ENCODE peak calls at places on chromosome 10, in nine cellular contexts. Y, H, O, N, F, L, E, M and W are unnamed samples.

GRCh38 chr10:131723601-131724530 is 176.9 kb upstream of the PPP2R2D start:
- DNase-seq in Y (no peak), H (no peak), O (peak), N (no peak), F (no peak), L (no peak), E (no peak), M (no peak), W (peak)

GRCh38 chr10:131808370-131808930 is 92.4 kb upstream of the PPP2R2D start:
- DNase-seq in Y (no peak), H (no peak), O (peak), N (no peak), F (no peak), L (no peak), E (no peak), M (no peak), W (no peak)

GRCh38 chr10:132616170-132616994 is 78.8 kb downstream of the INPP5A start:
- DNase-seq in Y (no peak), H (no peak), O (no peak), N (no peak), F (peak), L (peak), E (no peak), M (no peak), W (peak)

GRCh38 chr10:101018600-101019439 is 12.1 kb downstream of the PDZD7 start:
- DNase-seq in Y (peak), H (peak), O (peak), N (peak), F (peak), L (peak), E (peak), M (peak), W (peak)

GRCh38 chr10:86632009-86632800 is 22.1 kb upstream of the OPN4 start:
- DNase-seq in Y (peak), H (no peak), O (no peak), N (no peak), F (peak), L (no peak), E (no peak), M (peak), W (peak)

GRCh38 chr10:119113805-119114732 is 10.2 kb downstream of the DENND10 start:
- DNase-seq in Y (peak), H (no peak), O (no peak), N (peak), F (no peak), L (no peak), E (no peak), M (no peak), W (no peak)

GRCh38 chr10:97400665-97401454 is at the start of gene RRP12:
- DNase-seq in Y (peak), H (peak), O (peak), N (peak), F (peak), L (peak), E (peak), M (peak), W (peak)

GRCh38 chr10:24428410-24428782 is 219.5 kb downstream of the KIAA1217 start:
- DNase-seq in Y (peak), H (peak), O (no peak), N (no peak), F (no peak), L (no peak), E (no peak), M (peak), W (no peak)

GRCh38 chr10:94608530-94608929 is 62.9 kb downstream of the HELLS start:
- DNase-seq in Y (no peak), H (no peak), O (no peak), N (no peak), F (no peak), L (no peak), E (no peak), M (no peak), W (no peak)

GRCh38 chr10:127832456-127832855 is 60.3 kb downstream of the CLRN3 start:
- DNase-seq in Y (no peak), H (no peak), O (no peak), N (no peak), F (no peak), L (no peak), E (no peak), M (no peak), W (peak)

GRCh38 chr10:48468866-48469511 is 135.9 kb downstream of the ARHGAP22 start:
- DNase-seq in Y (no peak), H (no peak), O (peak), N (no peak), F (no peak), L (no peak), E (no peak), M (no peak), W (no peak)

GRCh38 chr10:17756557-17757208 is 4.7 kb downstream of the TMEM236 start:
- DNase-seq in Y (no peak), H (peak), O (no peak), N (no peak), F (no peak), L (no peak), E (no peak), M (no peak), W (no peak)

GRCh38 chr10:23283680-23284079 is 60.9 kb downstream of the C10orf67 start:
- DNase-seq in Y (no peak), H (no peak), O (no peak), N (no peak), F (no peak), L (no peak), E (no peak), M (no peak), W (no peak)

GRCh38 chr10:87658383-87658795 is 1.3 kb upstream of the PAPSS2 start:
- DNase-seq in Y (no peak), H (peak), O (no peak), N (no peak), F (no peak), L (no peak), E (no peak), M (no peak), W (no peak)

GRCh38 chr10:128489324-128490247 is 363.4 kb upstream of the MKI67 start:
- DNase-seq in Y (no peak), H (no peak), O (no peak), N (no peak), F (no peak), L (no peak), E (no peak), M (no peak), W (no peak)

GRCh38 chr10:127853868-127854768 is 38.6 kb downstream of the CLRN3 start:
- DNase-seq in Y (peak), H (peak), O (no peak), N (peak), F (peak), L (peak), E (peak), M (peak), W (peak)

GRCh38 chr10:75211007-75211735 is 575 bp downstream of the VDAC2 start:
- DNase-seq in Y (peak), H (peak), O (no peak), N (peak), F (peak), L (peak), E (no peak), M (peak), W (peak)

GRCh38 chr10:6586501-6586900 is 6.4 kb upstream of the PRKCQ start:
- DNase-seq in Y (no peak), H (no peak), O (no peak), N (no peak), F (peak), L (no peak), E (no peak), M (no peak), W (no peak)

GRCh38 chr10:3339531-3339950 is 167.0 kb upstream of the PITRM1 start:
- DNase-seq in Y (peak), H (no peak), O (no peak), N (no peak), F (no peak), L (no peak), E (no peak), M (no peak), W (peak)

GRCh38 chr10:31808258-31809218 is 120.1 kb downstream of the ARHGAP12 start:
- DNase-seq in Y (peak), H (peak), O (no peak), N (peak), F (peak), L (peak), E (peak), M (peak), W (peak)

GRCh38 chr10:129695671-129696070 is 228.6 kb downstream of the MGMT start:
- DNase-seq in Y (no peak), H (no peak), O (peak), N (no peak), F (no peak), L (no peak), E (no peak), M (no peak), W (no peak)

GRCh38 chr10:124025638-124026336 is 67.6 kb downstream of the CHST15 start:
- DNase-seq in Y (peak), H (peak), O (no peak), N (no peak), F (no peak), L (no peak), E (no peak), M (peak), W (no peak)

GRCh38 chr10:113866551-113867394 is 12.3 kb downstream of the NHLRC2 start:
- DNase-seq in Y (peak), H (no peak), O (no peak), N (no peak), F (no peak), L (no peak), E (no peak), M (no peak), W (no peak)

GRCh38 chr10:92689663-92690210 is at the start of gene HHEX:
- DNase-seq in Y (peak), H (peak), O (no peak), N (peak), F (peak), L (peak), E (no peak), M (peak), W (peak)

GRCh38 chr10:132360766-132361447 is 28.9 kb downstream of the LRRC27 start:
- DNase-seq in Y (peak), H (peak), O (no peak), N (no peak), F (peak), L (no peak), E (no peak), M (peak), W (peak)

GRCh38 chr10:132064082-132064755 is 1.5 kb upstream of the JAKMIP3 start:
- DNase-seq in Y (no peak), H (no peak), O (peak), N (no peak), F (no peak), L (no peak), E (no peak), M (no peak), W (no peak)

GRCh38 chr10:131437556-131438465 is 126.3 kb upstream of the TCERG1L start:
- DNase-seq in Y (no peak), H (no peak), O (no peak), N (no peak), F (no peak), L (no peak), E (no peak), M (no peak), W (no peak)

GRCh38 chr10:35416628-35417625 is 80.6 kb downstream of the CCNY start:
- DNase-seq in Y (peak), H (no peak), O (no peak), N (no peak), F (no peak), L (no peak), E (no peak), M (peak), W (peak)